ENCODE peak calls at places on chromosomes 5 and 9, in four cellular contexts. O is type B pancreatic cell, F is GM06990, A is neural progenitor cell. C is an unnamed sample.

GRCh38 chr5:179120951-179121666 is 60.9 kb downstream of the ZNF354C start:
- DNase-seq in O (no peak), F (no peak), A (no peak), C (no peak)

GRCh38 chr5:143456952-143457547 is 53.6 kb upstream of the NR3C1 start:
- DNase-seq in O (no peak), F (no peak), A (no peak), C (no peak)

GRCh38 chr9:113998529-113999255 is 79.4 kb downstream of the AMBP start:
- DNase-seq in O (peak; percentile 50), F (no peak), A (peak; percentile 29), C (no peak)

GRCh38 chr5:71865202-71865601 is 146.1 kb downstream of the CARTPT start:
- DNase-seq in O (no peak), F (no peak), A (no peak), C (no peak)

GRCh38 chr9:92424340-92424739 is at the start of gene OMD:
- DNase-seq in O (no peak), F (no peak), A (no peak), C (peak; percentile 22)

GRCh38 chr5:79971156-79971555 is 19.9 kb downstream of the MTX3 start:
- DNase-seq in O (no peak), F (no peak), A (no peak), C (no peak)

GRCh38 chr9:101093620-101094019 is 65.1 kb downstream of the PLPPR1 start:
- DNase-seq in O (no peak), F (no peak), A (no peak), C (no peak)

GRCh38 chr5:16931334-16932110 is 4.6 kb downstream of the MYO10 start:
- DNase-seq in O (no peak), F (no peak), A (no peak), C (no peak)

GRCh38 chr5:9715891-9716335 is 85.8 kb upstream of the TAS2R1 start:
- DNase-seq in O (no peak), F (no peak), A (no peak), C (no peak)

GRCh38 chr5:133912951-133913350 is 55.5 kb downstream of the C5orf15 start:
- DNase-seq in O (no peak), F (no peak), A (no peak), C (no peak)

GRCh38 chr5:127001621-127002296 is 28.6 kb downstream of the MARCHF3 start:
- DNase-seq in O (no peak), F (no peak), A (no peak), C (no peak)

GRCh38 chr5:128498844-128499455 is 39.1 kb downstream of the FBN2 start:
- DNase-seq in O (no peak), F (no peak), A (peak; percentile 49), C (peak; percentile 42)

GRCh38 chr9:126027566-126027965 is 280.4 kb downstream of the PBX3 start:
- DNase-seq in O (no peak), F (no peak), A (no peak), C (no peak)

GRCh38 chr5:73862796-73863195 is 236.8 kb downstream of the ARHGEF28 start:
- DNase-seq in O (no peak), F (no peak), A (no peak), C (no peak)

GRCh38 chr9:127935765-127936221 is 1.9 kb downstream of the DPM2 start:
- DNase-seq in O (no peak), F (no peak), A (no peak), C (no peak)

GRCh38 chr5:58122993-58123392 is 336.9 kb downstream of the PLK2 start:
- DNase-seq in O (no peak), F (no peak), A (no peak), C (no peak)

GRCh38 chr9:17622166-17622565 is 43.3 kb downstream of the SH3GL2 start:
- DNase-seq in O (no peak), F (no peak), A (no peak), C (no peak)

GRCh38 chr5:142600611-142601360 is 85.1 kb downstream of the FGF1 start:
- DNase-seq in O (no peak), F (no peak), A (no peak), C (no peak)

GRCh38 chr9:4508907-4509589 is 18.8 kb downstream of the SLC1A1 start:
- DNase-seq in O (no peak), F (no peak), A (no peak), C (no peak)

GRCh38 chr9:117718701-117719100 is 14.5 kb downstream of the TLR4 start:
- DNase-seq in O (no peak), F (no peak), A (no peak), C (no peak)

GRCh38 chr9:134066923-134067851 is 639 bp downstream of the BRD3 start:
- DNase-seq in O (no peak), F (peak; percentile 56), A (peak; percentile 85), C (peak; percentile 17)

GRCh38 chr9:122518226-122518625 is 715 bp upstream of the OR1J4 start:
- DNase-seq in O (no peak), F (no peak), A (no peak), C (no peak)

GRCh38 chr5:14741131-14741530 is 76.6 kb downstream of the OTULIN start:
- DNase-seq in O (no peak), F (no peak), A (no peak), C (no peak)

GRCh38 chr9:100911273-100911672 is 117.3 kb upstream of the PLPPR1 start:
- DNase-seq in O (no peak), F (no peak), A (no peak), C (no peak)

GRCh38 chr9:18526686-18527085 is 52.7 kb downstream of the ADAMTSL1 start:
- DNase-seq in O (no peak), F (no peak), A (peak; percentile 55), C (no peak)

GRCh38 chr9:109381011-109381729 is 60.3 kb upstream of the EPB41L4B start:
- DNase-seq in O (no peak), F (peak; percentile 60), A (no peak), C (no peak)

GRCh38 chr9:89745601-89746376 is 141.0 kb downstream of the GADD45G start:
- DNase-seq in O (no peak), F (no peak), A (no peak), C (no peak)

GRCh38 chr5:151092750-151093149 is 11.9 kb upstream of the TNIP1 start:
- DNase-seq in O (no peak), F (no peak), A (no peak), C (no peak)

DNA sequence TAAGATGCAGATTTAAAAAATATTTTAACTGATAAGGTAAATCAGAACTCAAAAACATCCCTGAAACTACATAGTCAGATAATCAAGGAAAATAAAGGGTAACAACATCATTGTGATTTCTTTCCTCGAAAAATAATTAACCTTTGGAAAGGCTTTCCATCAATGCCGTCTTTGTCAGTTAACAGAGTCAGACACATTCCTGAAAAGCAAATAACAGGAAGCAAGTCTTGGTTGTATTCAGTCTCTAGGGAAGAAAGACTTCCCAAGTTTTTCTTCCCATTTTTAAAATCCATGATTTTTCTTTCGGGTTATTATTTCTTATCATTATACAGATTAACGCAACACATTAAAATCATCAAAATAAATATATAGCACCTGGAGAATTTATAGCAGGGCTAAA is 256.4 kb upstream of the CDH6 start:
- DNase-seq in O (no peak), F (no peak), A (no peak), C (no peak)
- TF ChIP-seq CTCF in O (no peak), F (no peak), A (no peak), C (no peak)

GRCh38 chr5:171420429-171421231 is 1.2 kb downstream of the FGF18 start:
- DNase-seq in O (no peak), F (no peak), A (peak; percentile 53), C (no peak)

GRCh38 chr5:171419663-171420428 is 399 bp downstream of the FGF18 start:
- DNase-seq in O (no peak), F (peak; percentile 52), A (peak; percentile 87), C (peak; percentile 11)

GRCh38 chr5:171418982-171419662 is at the start of gene FGF18:
- DNase-seq in O (peak; percentile 83), F (peak; percentile 65), A (peak; percentile 91), C (peak; percentile 72)

GRCh38 chr5:171416160-171417049 is 3.0 kb upstream of the FGF18 start:
- DNase-seq in O (no peak), F (no peak), A (no peak), C (no peak)

GRCh38 chr5:171418316-171418981 is 998 bp upstream of the FGF18 start:
- DNase-seq in O (peak; percentile 89), F (peak; percentile 64), A (peak; percentile 95), C (peak; percentile 66)
- TF ChIP-seq CTCF in O (peak; percentile 94), F (peak; percentile 90), A (peak; percentile 90), C (peak; percentile 87)

GRCh38 chr9:136725612-136726011 is 13.2 kb downstream of the DIPK1B start:
- DNase-seq in O (no peak), F (no peak), A (no peak), C (no peak)

GRCh38 chr9:136726118-136726517 is 13.7 kb downstream of the DIPK1B start:
- DNase-seq in O (no peak), F (no peak), A (no peak), C (no peak)

GRCh38 chr9:136728080-136728547 is 14.6 kb downstream of the LCN10 start:
- DNase-seq in O (peak; percentile 96), F (peak; percentile 96), A (peak; percentile 93), C (peak; percentile 82)

GRCh38 chr9:136728548-136729123 is 14.1 kb downstream of the LCN10 start:
- DNase-seq in O (no peak), F (peak; percentile 61), A (peak; percentile 75), C (peak; percentile 16)

DNA sequence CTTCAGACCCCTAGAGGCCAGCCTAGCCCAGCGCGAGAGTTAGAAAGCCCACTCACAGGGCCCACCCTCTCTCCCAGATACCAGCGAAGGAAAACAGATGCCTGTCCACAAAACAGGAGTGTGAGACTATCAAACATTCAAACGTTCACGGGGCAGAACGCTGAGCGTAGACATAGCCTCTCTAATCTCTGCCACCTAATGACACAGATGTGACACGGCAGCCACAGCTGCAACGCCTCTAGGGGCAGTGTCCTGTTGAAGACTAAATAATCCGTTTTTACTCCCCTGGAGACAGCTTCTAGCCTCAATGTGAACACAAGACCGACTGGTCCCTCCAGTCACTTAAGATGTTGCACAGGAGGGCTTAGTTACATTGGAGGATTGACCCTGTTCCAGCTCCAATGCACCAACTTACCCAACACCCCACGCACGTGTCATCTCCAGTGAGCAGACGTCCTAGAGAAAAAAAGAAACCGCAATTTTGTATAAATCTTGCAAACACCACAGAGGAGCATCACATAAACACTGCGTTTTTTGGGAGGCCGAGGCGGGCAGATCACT is 14.3 kb downstream of the DIPK1B start:
- DNase-seq in O (no peak), F (no peak), A (peak; percentile 69), C (peak; percentile 42)
- TF ChIP-seq CTCF in O (peak; percentile 69), F (peak; percentile 77), A (peak; percentile 57), C (peak; percentile 51)

GRCh38 chr9:19948021-19948420 is 159.2 kb upstream of the SLC24A2 start:
- DNase-seq in O (no peak), F (no peak), A (no peak), C (no peak)

GRCh38 chr9:19940808-19941207 is 152.0 kb upstream of the SLC24A2 start:
- DNase-seq in O (no peak), F (no peak), A (no peak), C (no peak)

DNA sequence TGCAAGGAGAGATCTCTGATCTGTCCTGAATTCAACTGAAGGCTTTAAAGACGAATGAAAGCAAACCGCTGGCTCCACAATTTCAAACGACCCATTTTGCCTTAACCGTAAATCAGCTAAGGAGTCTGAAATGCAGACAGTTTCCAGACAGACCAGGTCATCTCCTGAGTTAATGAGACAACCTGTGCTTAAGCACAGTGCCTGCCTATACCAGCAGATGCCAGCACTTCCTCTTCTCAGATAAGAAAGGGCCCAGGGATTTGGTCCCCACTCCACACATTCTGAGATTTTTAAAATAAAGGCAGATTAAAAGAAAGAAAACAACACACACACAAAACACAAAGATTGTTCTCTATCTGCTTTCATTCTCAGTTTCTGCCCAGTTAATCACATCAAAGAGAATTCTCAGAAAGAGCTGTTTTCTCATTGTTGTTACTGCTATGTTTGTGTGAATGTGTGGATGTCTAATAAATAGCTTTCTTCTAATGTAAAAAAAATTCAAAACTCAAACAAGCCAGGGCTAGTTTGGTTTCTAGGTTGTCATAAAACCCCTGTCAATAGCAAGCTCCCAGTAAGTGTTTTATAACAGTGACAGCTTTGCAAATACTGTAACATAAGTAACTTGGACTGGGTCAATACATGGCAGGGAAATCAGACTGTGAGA is 157.7 kb upstream of the SLC24A2 start:
- DNase-seq in O (no peak), F (no peak), A (peak; percentile 56), C (no peak)
- TF ChIP-seq CTCF in O (peak; percentile 65), F (peak; percentile 56), A (peak; percentile 60), C (peak; percentile 28)